ENCODE peak calls at places on chromosomes 12 and 14, in four cellular contexts. I, M, U and H are unnamed samples.

GRCh38 chr14:36633580-36633979 is 28.1 kb upstream of the PAX9 start:
- DNase-seq in I (no peak), U (no peak), M (no peak), H (no peak)

GRCh38 chr12:26748741-26749431 is 84.1 kb downstream of the ITPR2 start:
- DNase-seq in U (no peak), I (no peak), M (peak; percentile 38), H (no peak)

GRCh38 chr12:27478949-27479348 is 32.4 kb downstream of the SMCO2 start:
- DNase-seq in I (no peak), M (no peak), U (no peak), H (no peak)

GRCh38 chr14:104293851-104294627 is 155.7 kb downstream of the KIF26A start:
- DNase-seq in M (no peak), I (no peak), U (peak; percentile 20), H (no peak)

GRCh38 chr14:69259531-69260245 is at the start of gene GALNT16:
- DNase-seq in I (peak; percentile 82), M (no peak), U (peak; percentile 61), H (no peak)

GRCh38 chr14:72142328-72142727 is 210.1 kb downstream of the RGS6 start:
- DNase-seq in I (no peak), U (no peak), M (no peak), H (peak; percentile 15)

GRCh38 chr12:116200812-116201211 is 76.7 kb downstream of the MED13L start:
- DNase-seq in I (no peak), U (no peak), M (no peak), H (no peak)

GRCh38 chr12:122318607-122319311 is 52.5 kb upstream of the VPS33A start:
- DNase-seq in I (no peak), U (no peak), M (no peak), H (no peak)

GRCh38 chr12:115375188-115375991 is 691.4 kb upstream of the TBX3 start:
- DNase-seq in M (peak; percentile 88), U (no peak), I (no peak), H (no peak)

GRCh38 chr14:51877807-51878206 is 17.4 kb downstream of the GNG2 start:
- DNase-seq in U (no peak), M (no peak), I (no peak), H (no peak)

GRCh38 chr12:43292699-43293098 is 259.3 kb downstream of the ADAMTS20 start:
- DNase-seq in U (no peak), I (no peak), M (no peak), H (no peak)

GRCh38 chr12:53078425-53079225 is 565 bp downstream of the SPRYD3 start:
- DNase-seq in U (no peak), I (no peak), M (no peak), H (no peak)

GRCh38 chr12:25054783-25055144 is 105.9 kb upstream of the BCAT1 start:
- DNase-seq in M (no peak), I (no peak), U (no peak), H (no peak)

GRCh38 chr12:55720071-55720564 is at the start of gene RDH5:
- DNase-seq in U (peak; percentile 75), M (no peak), I (no peak), H (no peak)

GRCh38 chr12:58920102-58920955 is at the start of gene LRIG3:
- DNase-seq in M (no peak), U (peak; percentile 94), I (peak; percentile 96), H (peak; percentile 76)